ENCODE peak calls at places on chromosomes 5 and 9, in seven cellular contexts. V is nephron progenitor cell, R is lower lobe of right lung, L is fibroblast of mammary gland, W is AG10803, H is heart right ventricle, T is SK-N-SH. E is an unnamed sample.

GRCh38 chr9:22413884-22414283 is 32.7 kb upstream of the DMRTA1 start:
- DNase-seq in V (no peak), R (no peak), T (no peak), W (no peak), L (peak), H (no peak), E (no peak)

GRCh38 chr5:3694819-3695218 is 99.2 kb downstream of the IRX1 start:
- DNase-seq in R (no peak), H (no peak), L (no peak), T (no peak), W (peak), V (no peak), E (no peak)

GRCh38 chr9:134533850-134534585 is 107.6 kb upstream of the COL5A1 start:
- DNase-seq in T (no peak), H (no peak), L (peak), R (no peak), V (no peak), W (no peak), E (no peak)

GRCh38 chr5:56170557-56170956 is 62.6 kb downstream of the ANKRD55 start:
- DNase-seq in L (peak), R (no peak), W (peak), T (no peak), V (no peak), H (peak), E (no peak)

GRCh38 chr9:109158656-109159055 is 8.4 kb downstream of the FRRS1L start:
- DNase-seq in T (no peak), L (peak), R (no peak), W (peak), V (no peak), H (no peak), E (no peak)

GRCh38 chr5:173868096-173868879 is 19.9 kb upstream of the CPEB4 start:
- DNase-seq in W (peak), T (no peak), L (peak), V (no peak), H (no peak), R (no peak), E (no peak)

GRCh38 chr9:16598316-16598715 is 272.2 kb downstream of the BNC2 start:
- DNase-seq in T (no peak), W (no peak), V (no peak), L (peak), H (no peak), R (no peak), E (no peak)

GRCh38 chr5:138720840-138721239 is 32.4 kb upstream of the CTNNA1 start:
- DNase-seq in T (no peak), H (no peak), L (no peak), W (no peak), R (no peak), V (no peak), E (no peak)

GRCh38 chr9:133396952-133397351 is 20.8 kb downstream of the STKLD1 start:
- DNase-seq in W (no peak), L (peak), T (peak), H (no peak), V (peak), R (no peak), E (peak)

GRCh38 chr5:141050622-141051525 is at the start of gene PCDHB1:
- DNase-seq in V (peak), H (no peak), L (no peak), T (peak), R (no peak), W (no peak), E (no peak)

GRCh38 chr9:91001146-91001611 is 199.6 kb downstream of the SYK start:
- DNase-seq in W (peak), H (no peak), V (no peak), T (peak), L (peak), R (no peak), E (no peak)

GRCh38 chr5:5017827-5018559 is 122.1 kb upstream of the ADAMTS16 start:
- DNase-seq in R (no peak), V (no peak), L (peak), W (peak), H (no peak), T (no peak), E (no peak)

GRCh38 chr9:36479086-36479485 is 79.0 kb upstream of the RNF38 start:
- DNase-seq in W (no peak), R (no peak), V (no peak), L (no peak), H (no peak), T (no peak), E (no peak)

GRCh38 chr5:150783422-150783928 is 4.9 kb downstream of the SMIM3 start:
- DNase-seq in T (no peak), L (peak), V (no peak), R (no peak), W (peak), H (peak), E (no peak)

GRCh38 chr5:1031306-1031959 is 22.8 kb downstream of the NKD2 start:
- DNase-seq in V (no peak), L (no peak), H (no peak), W (no peak), R (no peak), T (peak), E (peak)

GRCh38 chr9:32251539-32251938 is 132.9 kb upstream of the ACO1 start:
- DNase-seq in H (peak), T (peak), W (peak), L (peak), R (no peak), V (peak), E (peak)

GRCh38 chr9:131654857-131655577 is 84.9 kb downstream of the RAPGEF1 start:
- DNase-seq in T (no peak), V (no peak), H (no peak), W (no peak), L (no peak), R (no peak), E (no peak)

GRCh38 chr9:101274971-101275670 is 109.7 kb downstream of the BAAT start:
- DNase-seq in W (no peak), V (no peak), R (no peak), T (no peak), L (no peak), H (no peak), E (no peak)

GRCh38 chr9:81535542-81536241 is 153.7 kb downstream of the TLE1 start:
- DNase-seq in L (peak), V (no peak), H (no peak), T (no peak), R (no peak), W (peak), E (no peak)

GRCh38 chr5:16792278-16793275 is 143.5 kb downstream of the MYO10 start:
- DNase-seq in H (no peak), W (no peak), V (no peak), R (no peak), T (peak), L (no peak), E (no peak)

GRCh38 chr9:95570646-95571045 is 53.9 kb upstream of the PTCH1 start:
- DNase-seq in R (no peak), T (no peak), H (no peak), W (peak), L (no peak), V (no peak), E (no peak)

GRCh38 chr5:176621661-176622079 is 8.7 kb downstream of the SNCB start:
- DNase-seq in H (no peak), W (no peak), R (no peak), V (no peak), T (peak), L (no peak), E (no peak)

GRCh38 chr9:120080781-120081180 is 499.2 kb downstream of the CDK5RAP2 start:
- DNase-seq in T (no peak), L (no peak), W (no peak), R (no peak), H (no peak), V (no peak), E (no peak)

GRCh38 chr5:12691330-12691729 is 787.1 kb upstream of the CTNND2 start:
- DNase-seq in R (no peak), V (no peak), W (no peak), H (no peak), T (no peak), L (no peak), E (no peak)

GRCh38 chr5:135829681-135830383 is 4.6 kb upstream of the SLC25A48 start:
- DNase-seq in L (peak), W (peak), V (peak), H (peak), R (peak), T (peak), E (peak)

GRCh38 chr9:37951671-37952579 is 48.0 kb upstream of the SLC25A51 start:
- DNase-seq in R (peak), H (no peak), T (no peak), L (peak), V (no peak), W (no peak), E (no peak)

GRCh38 chr5:64163135-64163534 is 2.5 kb upstream of the RNF180 start:
- DNase-seq in R (no peak), L (no peak), T (no peak), W (no peak), V (no peak), H (no peak), E (no peak)

GRCh38 chr5:139385061-139385889 is 2.2 kb upstream of the SLC23A1 start:
- DNase-seq in H (no peak), L (no peak), W (no peak), V (no peak), R (no peak), T (no peak), E (no peak)

GRCh38 chr5:1467341-1468246 is 22.4 kb upstream of the SLC6A3 start:
- DNase-seq in H (no peak), T (peak), R (no peak), W (no peak), L (no peak), V (no peak), E (peak)

GRCh38 chr5:40386293-40386692 is 293.4 kb upstream of the PTGER4 start:
- DNase-seq in W (peak), V (no peak), H (no peak), R (no peak), L (no peak), T (no peak), E (no peak)

GRCh38 chr9:132989414-132989996 is 11.0 kb downstream of the GFI1B start:
- DNase-seq in T (no peak), W (no peak), R (peak), L (no peak), V (no peak), H (no peak), E (no peak)

GRCh38 chr5:135034186-135034962 is at the start of gene PITX1:
- DNase-seq in L (peak), T (peak), H (no peak), R (peak), V (peak), W (peak), E (peak)

GRCh38 chr5:153425914-153426313 is 64.6 kb upstream of the GRIA1 start:
- DNase-seq in H (no peak), W (no peak), R (no peak), T (no peak), V (no peak), L (peak), E (no peak)

GRCh38 chr5:16431482-16431881 is 34.1 kb downstream of the ZNF622 start:
- DNase-seq in T (no peak), L (no peak), V (peak), R (no peak), H (no peak), W (no peak), E (peak)

GRCh38 chr9:27542519-27542918 is 12.9 kb upstream of the MOB3B start:
- DNase-seq in L (no peak), W (peak), T (no peak), R (no peak), V (no peak), H (no peak), E (no peak)

GRCh38 chr5:33832414-33832813 is 59.4 kb downstream of the ADAMTS12 start:
- DNase-seq in W (no peak), L (no peak), V (no peak), T (no peak), H (no peak), R (no peak), E (no peak)

GRCh38 chr9:129567842-129568559 is 52.9 kb downstream of the C9orf50 start:
- DNase-seq in R (no peak), L (peak), V (peak), H (peak), T (no peak), W (peak), E (no peak)

GRCh38 chr5:89037090-89037489 is 154.1 kb upstream of the MEF2C start:
- DNase-seq in L (no peak), H (no peak), W (peak), T (no peak), R (no peak), V (no peak), E (no peak)

GRCh38 chr5:92916036-92916435 is 665.0 kb downstream of the NR2F1-AS1 start:
- DNase-seq in W (peak), V (no peak), T (no peak), L (peak), H (no peak), R (no peak), E (no peak)

GRCh38 chr5:8993031-8993430 is 552.8 kb downstream of the SEMA5A start:
- DNase-seq in W (no peak), H (no peak), V (no peak), T (no peak), R (no peak), L (peak), E (no peak)
- TF ChIP-seq CTCF in W (peak), H (peak), V (peak), T (peak), R (peak), L (peak), E (peak)

DNA sequence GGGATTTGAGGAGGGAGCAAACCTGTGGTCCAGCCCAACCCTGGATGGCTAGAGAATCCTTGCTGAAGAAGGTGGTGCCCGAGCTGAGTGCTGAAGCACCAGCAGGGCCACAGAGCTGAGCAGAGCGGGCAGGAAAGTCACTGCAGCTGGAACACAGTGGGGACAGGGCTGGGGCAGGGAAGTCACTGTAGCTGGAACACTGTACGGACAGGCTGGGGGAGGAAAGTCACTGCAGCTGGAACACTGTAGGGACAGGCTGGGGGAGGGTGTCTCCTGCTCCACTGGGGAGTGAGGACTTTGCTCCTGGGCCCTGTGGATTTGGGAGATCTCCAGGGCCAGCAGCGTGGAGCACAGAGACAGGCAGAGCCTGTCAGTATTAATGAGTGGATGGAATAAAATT is 9.0 kb upstream of the SUSD3 start:
- DNase-seq in V (no peak), R (no peak), L (no peak), T (no peak), H (no peak), W (no peak), E (no peak)
- TF ChIP-seq CTCF in V (no peak), R (no peak), L (no peak), T (no peak), H (no peak), W (no peak), E (no peak)

DNA sequence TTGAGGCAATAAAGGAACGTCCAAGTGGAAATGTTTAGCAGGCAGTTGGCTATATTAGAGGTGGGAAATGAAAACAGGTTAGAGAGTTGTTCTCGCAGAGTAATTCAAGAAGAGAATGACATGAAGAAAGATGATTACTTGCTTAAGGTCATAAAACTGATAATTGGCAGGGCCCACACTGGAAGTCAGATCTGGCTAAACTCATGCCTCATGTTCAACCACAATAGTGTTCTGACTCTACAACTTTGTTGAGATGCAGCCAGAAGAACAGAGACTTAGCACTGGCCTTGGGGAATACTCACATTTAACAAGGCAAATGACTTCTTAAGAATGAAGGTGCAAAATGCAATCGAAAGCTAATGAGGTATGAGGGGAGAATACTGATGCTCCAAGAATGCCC is 27.2 kb upstream of the TNFSF8 start:
- DNase-seq in L (peak), R (no peak), V (no peak), W (peak), T (no peak), H (no peak), E (no peak)
- TF ChIP-seq CTCF in L (no peak), R (no peak), V (no peak), W (no peak), T (no peak), H (no peak), E (no peak)

DNA sequence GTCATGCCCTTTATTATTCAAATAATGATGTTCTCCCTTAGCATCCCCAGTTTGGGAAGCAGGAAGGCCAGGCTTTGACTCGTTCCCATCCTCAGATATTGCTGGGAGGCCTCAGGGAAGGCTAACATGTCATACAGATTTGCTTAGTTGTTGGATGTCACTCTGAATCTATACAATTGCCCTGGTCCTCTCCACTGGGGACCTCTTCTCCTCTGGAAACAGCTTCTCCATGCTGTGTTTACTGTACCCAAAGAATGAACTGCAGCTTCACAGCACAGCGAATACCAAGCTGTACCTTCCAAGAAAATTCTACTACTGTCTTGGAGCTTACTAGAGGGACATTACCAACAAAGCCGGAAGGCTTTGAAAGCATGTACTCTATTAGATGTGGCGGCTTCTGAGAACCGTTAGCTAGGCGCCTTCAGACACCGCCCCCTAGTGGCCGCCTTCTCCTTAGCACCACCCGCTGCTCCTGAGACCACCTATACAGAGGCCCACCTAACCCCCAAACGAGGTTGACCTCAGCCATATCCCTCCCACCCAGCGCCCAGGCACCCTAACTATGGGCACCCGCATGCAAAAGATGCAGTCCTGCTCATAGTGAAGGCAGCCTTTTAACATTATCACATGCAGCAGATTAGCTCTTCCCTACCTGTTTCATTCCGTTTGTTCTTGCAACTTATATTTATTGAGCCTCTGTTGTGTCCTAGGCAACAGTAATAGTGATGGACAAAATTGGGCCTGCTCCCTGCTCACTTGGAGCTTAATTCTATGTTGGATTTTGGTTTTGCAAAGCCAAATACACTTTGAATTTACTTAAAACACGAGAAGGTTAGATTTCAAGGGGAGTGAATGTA is 34.9 kb upstream of the FOXI1 start:
- DNase-seq in L (peak), W (peak), R (peak), H (peak), T (peak), V (peak), E (peak)
- TF ChIP-seq CTCF in L (peak), W (peak), R (peak), H (peak), T (peak), V (peak), E (peak)

GRCh38 chr9:89427621-89428221 is 70.2 kb downstream of the SEMA4D start:
- DNase-seq in W (no peak), L (peak), V (no peak), T (no peak), R (no peak), H (no peak), E (no peak)
- TF ChIP-seq CTCF in W (no peak), L (no peak), V (no peak), T (no peak), R (no peak), H (no peak), E (no peak)

GRCh38 chr9:86246752-86247161 is 12.7 kb downstream of the C9orf153 start:
- DNase-seq in V (peak), H (peak), L (peak), T (no peak), W (peak), R (no peak), E (peak)
- TF ChIP-seq CTCF in V (peak), H (peak), L (no peak), T (no peak), W (no peak), R (no peak), E (no peak)